ENCODE peak calls at places on chromosomes 4 and X, in four cellular contexts. A is HepG2, U is WTC11, H is A549. Q is an unnamed sample.

GRCh38 chrX:120000490-120001246 is 57.1 kb upstream of the NKAP start:
- DNase-seq in A (no peak), U (peak), H (no peak), Q (no peak)

GRCh38 chr4:153620352-153620751 is 63.7 kb upstream of the TLR2 start:
- DNase-seq in A (no peak), U (no peak), H (no peak), Q (no peak)

GRCh38 chr4:182918791-182919302 is 1.7 kb upstream of the DCTD start:
- DNase-seq in A (no peak), U (no peak), H (no peak), Q (no peak)

GRCh38 chr4:38891051-38891738 is 23.6 kb downstream of the FAM114A1 start:
- DNase-seq in A (no peak), U (no peak), H (no peak), Q (no peak)

GRCh38 chrX:107676559-107677378 is 48.5 kb downstream of the PRPS1 start:
- DNase-seq in A (no peak), U (no peak), H (peak), Q (peak)

GRCh38 chrX:2784026-2784425 is 32.2 kb downstream of the XG start:
- DNase-seq in A (no peak), U (no peak), H (no peak), Q (no peak)

GRCh38 chr4:40749717-40750460 is at the start of gene NSUN7:
- DNase-seq in A (no peak), U (peak), H (peak), Q (no peak)

GRCh38 chr4:74217365-74217764 is 59.4 kb downstream of the MTHFD2L start:
- DNase-seq in A (no peak), U (no peak), H (no peak), Q (no peak)

GRCh38 chr4:89099034-89099433 is 12.3 kb upstream of the TIGD2 start:
- DNase-seq in A (no peak), U (no peak), H (no peak), Q (no peak)

GRCh38 chr4:7353846-7354610 is 80.7 kb downstream of the PSAPL1 start:
- DNase-seq in A (no peak), U (no peak), H (no peak), Q (no peak)

GRCh38 chrX:37455381-37455780 is 106.2 kb downstream of the PRRG1 start:
- DNase-seq in A (no peak), U (no peak), H (no peak), Q (no peak)

GRCh38 chr4:146255463-146255862 is 41.1 kb downstream of the REELD1 start:
- DNase-seq in A (no peak), U (no peak), H (no peak), Q (no peak)

GRCh38 chr4:15525080-15525479 is 55.4 kb downstream of the CC2D2A start:
- DNase-seq in A (no peak), U (no peak), H (peak), Q (no peak)

GRCh38 chr4:113057891-113058290 is 8.4 kb downstream of the ANK2 start:
- DNase-seq in A (no peak), U (no peak), H (peak), Q (no peak)

GRCh38 chrX:34132028-34132427 is at the start of gene FAM47A:
- DNase-seq in A (no peak), U (no peak), H (no peak), Q (no peak)

GRCh38 chrX:22150371-22150770 is 118.2 kb downstream of the PHEX start:
- DNase-seq in A (no peak), U (no peak), H (no peak), Q (no peak)

GRCh38 chr4:69934150-69934549 is 3.3 kb downstream of the CSN1S1 start:
- DNase-seq in A (no peak), U (no peak), H (no peak), Q (no peak)
- TF ChIP-seq NR3C1 in A (no peak), U (no peak), H (no peak), Q (no peak)

DNA sequence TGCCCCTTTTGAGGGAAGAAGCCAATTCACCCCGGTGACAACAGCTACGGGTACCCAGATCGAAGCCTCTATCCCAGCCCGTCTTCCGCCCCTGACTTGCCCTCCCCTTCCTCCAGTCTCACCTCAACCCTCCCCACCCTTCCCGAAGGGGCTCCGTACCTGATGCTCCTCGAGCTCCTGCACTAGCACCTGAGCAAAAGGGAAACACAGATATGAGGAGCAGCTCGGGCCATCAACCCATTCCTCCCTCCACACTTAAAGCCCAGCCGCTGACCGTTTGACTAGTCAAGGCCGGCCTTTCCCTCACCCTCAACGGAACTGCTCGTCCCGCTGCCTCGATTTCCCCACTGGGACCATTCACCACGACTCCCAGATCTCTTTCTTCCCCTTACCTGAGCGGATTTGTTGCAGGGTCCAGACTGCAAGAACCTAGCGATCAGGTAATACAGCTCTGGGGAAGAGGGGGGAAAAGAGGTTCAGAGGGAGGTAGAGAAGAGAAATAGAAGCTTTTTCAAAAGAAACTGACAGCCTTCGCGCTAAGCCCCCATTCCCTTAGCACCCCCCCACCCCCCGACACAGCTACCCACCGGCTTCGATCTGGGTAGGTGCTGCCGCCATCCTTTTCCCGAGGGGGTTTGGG is 703 bp downstream of the BRWD3 start:
- DNase-seq in A (no peak), U (peak), H (peak), Q (peak)
- TF ChIP-seq NR3C1 in A (no peak), U (no peak), H (no peak), Q (no peak)

DNA sequence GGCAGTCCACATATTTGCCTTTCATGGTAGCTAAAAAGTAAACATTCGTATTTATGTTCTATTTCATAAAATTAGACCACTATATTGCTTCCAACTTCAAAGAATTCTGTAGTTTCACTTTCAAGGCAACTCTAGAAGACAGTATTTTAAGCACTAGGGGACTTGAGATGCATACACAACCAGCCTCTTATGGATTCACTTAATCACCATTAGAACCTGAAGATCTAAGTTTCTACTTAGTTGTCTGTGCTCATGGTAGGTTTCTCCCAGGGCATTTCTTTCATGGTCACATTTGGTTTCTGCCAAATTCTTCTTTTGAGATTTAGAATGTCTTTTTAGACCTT is 209.9 kb upstream of the HCCS start:
- DNase-seq in A (no peak), U (no peak), H (no peak), Q (no peak)
- TF ChIP-seq NR3C1 in A (no peak), U (no peak), H (no peak), Q (no peak)

GRCh38 chr4:30881985-30882384 is 161.8 kb downstream of the PCDH7 start:
- DNase-seq in A (no peak), U (no peak), H (no peak), Q (no peak)
- TF ChIP-seq NR3C1 in A (no peak), U (no peak), H (no peak), Q (no peak)

Q was measured in K562.